ENCODE peak calls at places on chromosomes 4 and X, in nine cellular contexts. X, R, V, P, D, U, G, Y and E are unnamed samples.

GRCh38 chr4:172851534-172851933 is 317.1 kb upstream of the GALNT7 start:
- DNase-seq in X (no peak), R (no peak), V (no peak), P (no peak), D (no peak), U (no peak), G (no peak), Y (no peak), E (peak)

GRCh38 chr4:156763511-156763910 is 208.1 kb downstream of the PDGFC start:
- DNase-seq in X (no peak), R (no peak), V (no peak), P (no peak), D (no peak), U (no peak), G (no peak), Y (no peak), E (no peak)

GRCh38 chr4:146511381-146511780 is 10.4 kb downstream of the SLC10A7 start:
- DNase-seq in X (no peak), R (no peak), V (no peak), P (no peak), D (no peak), U (no peak), G (no peak), Y (no peak), E (no peak)

GRCh38 chrX:140775211-140775610 is 65.7 kb downstream of the LINC00632 start:
- DNase-seq in X (no peak), R (no peak), V (no peak), P (no peak), D (no peak), U (no peak), G (no peak), Y (no peak), E (peak)

GRCh38 chrX:104270916-104271512 is 16.3 kb upstream of the ESX1 start:
- DNase-seq in X (no peak), R (no peak), V (no peak), P (no peak), D (no peak), U (peak), G (peak), Y (no peak), E (peak)

GRCh38 chr4:6568689-6569332 is 6.2 kb upstream of the MAN2B2 start:
- DNase-seq in X (no peak), R (no peak), V (no peak), P (no peak), D (peak), U (peak), G (no peak), Y (no peak), E (peak)

GRCh38 chr4:94488667-94489066 is 36.9 kb downstream of the PDLIM5 start:
- DNase-seq in X (no peak), R (peak), V (no peak), P (no peak), D (no peak), U (no peak), G (no peak), Y (no peak), E (no peak)

GRCh38 chr4:1039493-1040343 is 28.3 kb downstream of the FGFRL1 start:
- DNase-seq in X (no peak), R (no peak), V (no peak), P (no peak), D (no peak), U (no peak), G (peak), Y (no peak), E (peak)

GRCh38 chrX:102835504-102836146 is 101.4 kb upstream of the RAB40AL start:
- DNase-seq in X (no peak), R (no peak), V (peak), P (no peak), D (no peak), U (peak), G (peak), Y (no peak), E (peak)

GRCh38 chr4:71132486-71132885 is 139.0 kb downstream of the DCK start:
- DNase-seq in X (no peak), R (no peak), V (no peak), P (no peak), D (no peak), U (no peak), G (no peak), Y (no peak), E (peak)

GRCh38 chr4:1055721-1056590 is 44.5 kb downstream of the FGFRL1 start:
- DNase-seq in X (peak), R (no peak), V (peak), P (peak), D (no peak), U (peak), G (peak), Y (no peak), E (peak)

GRCh38 chrX:25544641-25545040 is 528.9 kb upstream of the ARX start:
- DNase-seq in X (no peak), R (no peak), V (no peak), P (no peak), D (peak), U (no peak), G (no peak), Y (no peak), E (peak)